ENCODE peak calls at places on chromosomes 7 and 10, in ten cellular contexts. One of them, this sample, is unnamed.

GRCh38 chr10:74202356-74202755 is 51.3 kb downstream of the ADK start:
- DNase-seq in uterus: no peak
- DNase-seq in RWPE1: no peak
- DNase-seq in psoas muscle: no peak
- DNase-seq in CD8-positive, alpha-beta memory T cell: no peak
- DNase-seq in ELR: no peak
- DNase-seq in natural killer cell treated with Interleukin-12 subunit alpha and Interleukin-12 subunit beta and Interleukin-15 and Interleukin-18, amount 100 ng/mL, for 72 hours: no peak
- DNase-seq in WTC11: no peak
- DNase-seq in AG09319: no peak
- DNase-seq in EH: no peak
- DNase-seq in this sample: no peak

GRCh38 chr7:88217675-88218427 is 2.0 kb downstream of the SRI start:
- DNase-seq in ELR: no peak
- DNase-seq in natural killer cell treated with Interleukin-12 subunit alpha and Interleukin-12 subunit beta and Interleukin-15 and Interleukin-18, amount 100 ng/mL, for 72 hours: no peak
- DNase-seq in AG09319: no peak
- DNase-seq in EH: no peak
- DNase-seq in WTC11: no peak
- DNase-seq in psoas muscle: no peak
- DNase-seq in uterus: no peak
- DNase-seq in CD8-positive, alpha-beta memory T cell: no peak
- DNase-seq in RWPE1: no peak
- DNase-seq in this sample: no peak

GRCh38 chr7:158273138-158273651 is 314.4 kb downstream of the PTPRN2 start:
- DNase-seq in RWPE1: no peak
- DNase-seq in natural killer cell treated with Interleukin-12 subunit alpha and Interleukin-12 subunit beta and Interleukin-15 and Interleukin-18, amount 100 ng/mL, for 72 hours: peak
- DNase-seq in uterus: no peak
- DNase-seq in psoas muscle: no peak
- DNase-seq in ELR: no peak
- DNase-seq in AG09319: no peak
- DNase-seq in EH: no peak
- DNase-seq in WTC11: peak
- DNase-seq in CD8-positive, alpha-beta memory T cell: no peak
- DNase-seq in this sample: no peak

GRCh38 chr10:12097791-12098190 is 29.0 kb downstream of the DHTKD1 start:
- DNase-seq in CD8-positive, alpha-beta memory T cell: no peak
- DNase-seq in psoas muscle: no peak
- DNase-seq in ELR: peak
- DNase-seq in uterus: no peak
- DNase-seq in WTC11: no peak
- DNase-seq in AG09319: no peak
- DNase-seq in EH: peak
- DNase-seq in RWPE1: no peak
- DNase-seq in natural killer cell treated with Interleukin-12 subunit alpha and Interleukin-12 subunit beta and Interleukin-15 and Interleukin-18, amount 100 ng/mL, for 72 hours: no peak
- DNase-seq in this sample: peak

GRCh38 chr10:127906548-127907377 is at the start of gene PTPRE:
- DNase-seq in WTC11: peak
- DNase-seq in psoas muscle: peak
- DNase-seq in RWPE1: peak
- DNase-seq in ELR: peak
- DNase-seq in CD8-positive, alpha-beta memory T cell: peak
- DNase-seq in EH: no peak
- DNase-seq in uterus: no peak
- DNase-seq in AG09319: no peak
- DNase-seq in natural killer cell treated with Interleukin-12 subunit alpha and Interleukin-12 subunit beta and Interleukin-15 and Interleukin-18, amount 100 ng/mL, for 72 hours: peak
- DNase-seq in this sample: peak

GRCh38 chr7:40965745-40966144 is 737.1 kb downstream of the INHBA start:
- DNase-seq in EH: no peak
- DNase-seq in WTC11: no peak
- DNase-seq in ELR: no peak
- DNase-seq in CD8-positive, alpha-beta memory T cell: no peak
- DNase-seq in psoas muscle: no peak
- DNase-seq in AG09319: no peak
- DNase-seq in natural killer cell treated with Interleukin-12 subunit alpha and Interleukin-12 subunit beta and Interleukin-15 and Interleukin-18, amount 100 ng/mL, for 72 hours: no peak
- DNase-seq in RWPE1: no peak
- DNase-seq in uterus: no peak
- DNase-seq in this sample: no peak

GRCh38 chr10:88932539-88933256 is 19.9 kb downstream of the ACTA2 start:
- DNase-seq in WTC11: peak
- DNase-seq in AG09319: peak
- DNase-seq in ELR: peak
- DNase-seq in uterus: peak
- DNase-seq in CD8-positive, alpha-beta memory T cell: peak
- DNase-seq in psoas muscle: peak
- DNase-seq in EH: peak
- DNase-seq in RWPE1: peak
- DNase-seq in natural killer cell treated with Interleukin-12 subunit alpha and Interleukin-12 subunit beta and Interleukin-15 and Interleukin-18, amount 100 ng/mL, for 72 hours: no peak
- DNase-seq in this sample: peak

GRCh38 chr7:47531584-47532492 is 50.1 kb downstream of the TNS3 start:
- DNase-seq in EH: no peak
- DNase-seq in RWPE1: no peak
- DNase-seq in ELR: no peak
- DNase-seq in psoas muscle: no peak
- DNase-seq in WTC11: no peak
- DNase-seq in natural killer cell treated with Interleukin-12 subunit alpha and Interleukin-12 subunit beta and Interleukin-15 and Interleukin-18, amount 100 ng/mL, for 72 hours: no peak
- DNase-seq in uterus: no peak
- DNase-seq in CD8-positive, alpha-beta memory T cell: no peak
- DNase-seq in AG09319: no peak
- DNase-seq in this sample: no peak

GRCh38 chr10:97179731-97180366 is 5.9 kb downstream of the SLIT1 start:
- DNase-seq in AG09319: no peak
- DNase-seq in psoas muscle: no peak
- DNase-seq in WTC11: peak
- DNase-seq in ELR: peak
- DNase-seq in EH: no peak
- DNase-seq in uterus: no peak
- DNase-seq in natural killer cell treated with Interleukin-12 subunit alpha and Interleukin-12 subunit beta and Interleukin-15 and Interleukin-18, amount 100 ng/mL, for 72 hours: no peak
- DNase-seq in CD8-positive, alpha-beta memory T cell: no peak
- DNase-seq in RWPE1: no peak
- DNase-seq in this sample: no peak

GRCh38 chr10:63760034-63760707 is 239.0 kb downstream of the REEP3 start:
- DNase-seq in AG09319: no peak
- DNase-seq in EH: peak
- DNase-seq in RWPE1: no peak
- DNase-seq in CD8-positive, alpha-beta memory T cell: no peak
- DNase-seq in psoas muscle: no peak
- DNase-seq in uterus: no peak
- DNase-seq in WTC11: no peak
- DNase-seq in natural killer cell treated with Interleukin-12 subunit alpha and Interleukin-12 subunit beta and Interleukin-15 and Interleukin-18, amount 100 ng/mL, for 72 hours: no peak
- DNase-seq in ELR: no peak
- DNase-seq in this sample: no peak

GRCh38 chr7:50212666-50213621 is 91.6 kb upstream of the IKZF1 start:
- DNase-seq in RWPE1: no peak
- DNase-seq in psoas muscle: no peak
- DNase-seq in CD8-positive, alpha-beta memory T cell: no peak
- DNase-seq in ELR: no peak
- DNase-seq in AG09319: no peak
- DNase-seq in EH: no peak
- DNase-seq in uterus: no peak
- DNase-seq in WTC11: no peak
- DNase-seq in natural killer cell treated with Interleukin-12 subunit alpha and Interleukin-12 subunit beta and Interleukin-15 and Interleukin-18, amount 100 ng/mL, for 72 hours: no peak
- DNase-seq in this sample: no peak

GRCh38 chr7:76300210-76300731 is 2.2 kb upstream of the HSPB1 start:
- DNase-seq in AG09319: no peak
- DNase-seq in RWPE1: peak
- DNase-seq in psoas muscle: no peak
- DNase-seq in uterus: peak
- DNase-seq in CD8-positive, alpha-beta memory T cell: no peak
- DNase-seq in ELR: peak
- DNase-seq in WTC11: no peak
- DNase-seq in EH: peak
- DNase-seq in natural killer cell treated with Interleukin-12 subunit alpha and Interleukin-12 subunit beta and Interleukin-15 and Interleukin-18, amount 100 ng/mL, for 72 hours: no peak
- DNase-seq in this sample: peak

GRCh38 chr7:87152897-87153641 is 816 bp downstream of the DMTF1 start:
- DNase-seq in EH: peak
- DNase-seq in natural killer cell treated with Interleukin-12 subunit alpha and Interleukin-12 subunit beta and Interleukin-15 and Interleukin-18, amount 100 ng/mL, for 72 hours: peak
- DNase-seq in uterus: no peak
- DNase-seq in ELR: peak
- DNase-seq in WTC11: peak
- DNase-seq in CD8-positive, alpha-beta memory T cell: no peak
- DNase-seq in RWPE1: peak
- DNase-seq in AG09319: no peak
- DNase-seq in psoas muscle: peak
- DNase-seq in this sample: peak

GRCh38 chr7:137343483-137343841 is at the start of gene PTN:
- DNase-seq in natural killer cell treated with Interleukin-12 subunit alpha and Interleukin-12 subunit beta and Interleukin-15 and Interleukin-18, amount 100 ng/mL, for 72 hours: no peak
- DNase-seq in WTC11: peak
- DNase-seq in CD8-positive, alpha-beta memory T cell: no peak
- DNase-seq in RWPE1: peak
- DNase-seq in ELR: peak
- DNase-seq in AG09319: peak
- DNase-seq in uterus: peak
- DNase-seq in psoas muscle: peak
- DNase-seq in EH: peak
- DNase-seq in this sample: peak

This sample was measured in epithelial cell of esophagus.